ENCODE peak calls at places on chromosomes 4 and X, in four cellular contexts. P, X, F and R are unnamed samples.
A peak's percentile ranks its signal among the peaks of the same experiment; 100 is the strongest.

GRCh38 chr4:139658185-139658584 is 7.4 kb upstream of the MGST2 start:
- DNase-seq in P (no peak), F (no peak), X (no peak), R (no peak)

GRCh38 chrX:141314441-141314840 is 72.1 kb upstream of the SPANXC start:
- DNase-seq in F (peak; percentile 11), P (no peak), X (no peak), R (no peak)

GRCh38 chr4:186079698-186080097 is 10.7 kb downstream of the TLR3 start:
- DNase-seq in P (no peak), X (no peak), F (no peak), R (no peak)

GRCh38 chr4:111274060-111274459 is 651.2 kb upstream of the PITX2 start:
- DNase-seq in P (no peak), X (no peak), F (no peak), R (no peak)

GRCh38 chr4:87166296-87166854 is 54.0 kb downstream of the KLHL8 start:
- DNase-seq in X (no peak), F (no peak), P (no peak), R (no peak)

GRCh38 chrX:56987741-56988140 is 7.6 kb downstream of the SPIN3 start:
- DNase-seq in F (no peak), X (no peak), P (no peak), R (no peak)

GRCh38 chr4:6820695-6821094 is 38.2 kb downstream of the KIAA0232 start:
- DNase-seq in F (no peak), P (no peak), X (no peak), R (no peak)

GRCh38 chrX:49884290-49884862 is 5.1 kb downstream of the USP27X start:
- DNase-seq in P (peak; percentile 33), X (peak; percentile 30), F (peak; percentile 59), R (peak; percentile 73)

GRCh38 chrX:9147631-9148189 is 113.8 kb upstream of the FAM9B start:
- DNase-seq in P (no peak), F (no peak), X (no peak), R (no peak)

GRCh38 chr4:123844374-123844773 is 447.8 kb downstream of the SPRY1 start:
- DNase-seq in X (no peak), F (no peak), P (no peak), R (no peak)

GRCh38 chrX:98480606-98481005 is 1596.9 kb downstream of the RPA4 start:
- DNase-seq in P (no peak), F (no peak), X (no peak), R (no peak)

GRCh38 chr4:7769936-7770674 is 169.6 kb downstream of the AFAP1 start:
- DNase-seq in F (peak; percentile 42), P (no peak), X (peak; percentile 20), R (no peak)

GRCh38 chrX:141960573-141960972 is 56.9 kb downstream of the MAGEC1 start:
- DNase-seq in F (peak; percentile 2), P (no peak), X (no peak), R (no peak)

GRCh38 chr4:4386736-4387392 is at the start of gene NSG1:
- DNase-seq in X (peak; percentile 17), F (peak; percentile 22), P (peak; percentile 29), R (no peak)